ENCODE peak calls at places on chromosomes 11 and 22, in five cellular contexts. One of them, this sample, is unnamed.
A peak's percentile ranks its signal among the peaks of the same experiment; 100 is the strongest.

GRCh38 chr22:23762866-23763578 is at the start of gene C22orf15:
- DNase-seq in epithelial cell of prostate: no peak
- DNase-seq in GM12865: no peak
- DNase-seq in activated CD4-positive, alpha-beta T cell treated with anti-CD3 and anti-CD28 coated beads, Interleukin-2, amount 50 U/mL, for 48 hours: peak; percentile 26
- DNase-seq in RWPE1: no peak
- DNase-seq in this sample: no peak

GRCh38 chr11:95680169-95680929 is 109.2 kb downstream of the FAM76B start:
- DNase-seq in epithelial cell of prostate: no peak
- DNase-seq in GM12865: peak; percentile 57
- DNase-seq in activated CD4-positive, alpha-beta T cell treated with anti-CD3 and anti-CD28 coated beads, Interleukin-2, amount 50 U/mL, for 48 hours: no peak
- DNase-seq in RWPE1: no peak
- DNase-seq in this sample: no peak

GRCh38 chr11:2702771-2703486 is 3.1 kb upstream of the KCNQ1OT1 start:
- DNase-seq in epithelial cell of prostate: no peak
- DNase-seq in GM12865: no peak
- DNase-seq in activated CD4-positive, alpha-beta T cell treated with anti-CD3 and anti-CD28 coated beads, Interleukin-2, amount 50 U/mL, for 48 hours: no peak
- DNase-seq in RWPE1: no peak
- DNase-seq in this sample: no peak

GRCh38 chr11:114243461-114244372 is 52.5 kb upstream of the NNMT start:
- DNase-seq in epithelial cell of prostate: no peak
- DNase-seq in GM12865: no peak
- DNase-seq in activated CD4-positive, alpha-beta T cell treated with anti-CD3 and anti-CD28 coated beads, Interleukin-2, amount 50 U/mL, for 48 hours: no peak
- DNase-seq in RWPE1: no peak
- DNase-seq in this sample: no peak

GRCh38 chr22:50672471-50673230 is at the start of gene SHANK3:
- DNase-seq in epithelial cell of prostate: no peak
- DNase-seq in GM12865: no peak
- DNase-seq in activated CD4-positive, alpha-beta T cell treated with anti-CD3 and anti-CD28 coated beads, Interleukin-2, amount 50 U/mL, for 48 hours: no peak
- DNase-seq in RWPE1: no peak
- DNase-seq in this sample: peak; percentile 33

GRCh38 chr11:121884601-121885000 is 231.4 kb downstream of the BLID start:
- DNase-seq in epithelial cell of prostate: no peak
- DNase-seq in GM12865: no peak
- DNase-seq in activated CD4-positive, alpha-beta T cell treated with anti-CD3 and anti-CD28 coated beads, Interleukin-2, amount 50 U/mL, for 48 hours: no peak
- DNase-seq in RWPE1: no peak
- DNase-seq in this sample: no peak

GRCh38 chr11:114782650-114783310 is 104.5 kb downstream of the NXPE2 start:
- DNase-seq in epithelial cell of prostate: no peak
- DNase-seq in GM12865: no peak
- DNase-seq in activated CD4-positive, alpha-beta T cell treated with anti-CD3 and anti-CD28 coated beads, Interleukin-2, amount 50 U/mL, for 48 hours: no peak
- DNase-seq in RWPE1: no peak
- DNase-seq in this sample: no peak

GRCh38 chr11:130979386-130979972 is 63.2 kb upstream of the SNX19 start:
- DNase-seq in epithelial cell of prostate: no peak
- DNase-seq in GM12865: peak; percentile 19
- DNase-seq in activated CD4-positive, alpha-beta T cell treated with anti-CD3 and anti-CD28 coated beads, Interleukin-2, amount 50 U/mL, for 48 hours: no peak
- DNase-seq in RWPE1: peak; percentile 31
- DNase-seq in this sample: no peak

GRCh38 chr11:26930518-26931247 is 63.2 kb upstream of the FIBIN start:
- DNase-seq in epithelial cell of prostate: no peak
- DNase-seq in GM12865: no peak
- DNase-seq in activated CD4-positive, alpha-beta T cell treated with anti-CD3 and anti-CD28 coated beads, Interleukin-2, amount 50 U/mL, for 48 hours: no peak
- DNase-seq in RWPE1: no peak
- DNase-seq in this sample: no peak

GRCh38 chr11:12306830-12307229 is 70.5 kb upstream of the PARVA start:
- DNase-seq in epithelial cell of prostate: no peak
- DNase-seq in GM12865: no peak
- DNase-seq in activated CD4-positive, alpha-beta T cell treated with anti-CD3 and anti-CD28 coated beads, Interleukin-2, amount 50 U/mL, for 48 hours: no peak
- DNase-seq in RWPE1: no peak
- DNase-seq in this sample: no peak

GRCh38 chr22:49322231-49322630 is 505.4 kb downstream of the BRD1 start:
- DNase-seq in epithelial cell of prostate: no peak
- DNase-seq in GM12865: no peak
- DNase-seq in activated CD4-positive, alpha-beta T cell treated with anti-CD3 and anti-CD28 coated beads, Interleukin-2, amount 50 U/mL, for 48 hours: no peak
- DNase-seq in RWPE1: no peak
- DNase-seq in this sample: no peak

GRCh38 chr11:10646956-10647355 is 46.6 kb downstream of the IRAG1 start:
- DNase-seq in epithelial cell of prostate: no peak
- DNase-seq in GM12865: no peak
- DNase-seq in activated CD4-positive, alpha-beta T cell treated with anti-CD3 and anti-CD28 coated beads, Interleukin-2, amount 50 U/mL, for 48 hours: no peak
- DNase-seq in RWPE1: no peak
- DNase-seq in this sample: no peak

GRCh38 chr22:49267996-49268395 is 559.7 kb downstream of the BRD1 start:
- DNase-seq in epithelial cell of prostate: no peak
- DNase-seq in GM12865: no peak
- DNase-seq in activated CD4-positive, alpha-beta T cell treated with anti-CD3 and anti-CD28 coated beads, Interleukin-2, amount 50 U/mL, for 48 hours: no peak
- DNase-seq in RWPE1: no peak
- DNase-seq in this sample: no peak

GRCh38 chr11:84663731-84664130 is 963.4 kb downstream of the DLG2 start:
- DNase-seq in epithelial cell of prostate: no peak
- DNase-seq in GM12865: no peak
- DNase-seq in activated CD4-positive, alpha-beta T cell treated with anti-CD3 and anti-CD28 coated beads, Interleukin-2, amount 50 U/mL, for 48 hours: no peak
- DNase-seq in RWPE1: no peak
- DNase-seq in this sample: no peak

GRCh38 chr11:122723576-122723975 is 68.1 kb downstream of the UBASH3B start:
- DNase-seq in epithelial cell of prostate: no peak
- DNase-seq in GM12865: no peak
- DNase-seq in activated CD4-positive, alpha-beta T cell treated with anti-CD3 and anti-CD28 coated beads, Interleukin-2, amount 50 U/mL, for 48 hours: peak; percentile 69
- DNase-seq in RWPE1: no peak
- DNase-seq in this sample: no peak

GRCh38 chr11:86034710-86035109 is 34.2 kb downstream of the PICALM start:
- DNase-seq in epithelial cell of prostate: no peak
- DNase-seq in GM12865: no peak
- DNase-seq in activated CD4-positive, alpha-beta T cell treated with anti-CD3 and anti-CD28 coated beads, Interleukin-2, amount 50 U/mL, for 48 hours: no peak
- DNase-seq in RWPE1: no peak
- DNase-seq in this sample: no peak

GRCh38 chr11:63764712-63765631 is 3.6 kb downstream of the ZFTA start:
- DNase-seq in epithelial cell of prostate: no peak
- DNase-seq in GM12865: no peak
- DNase-seq in activated CD4-positive, alpha-beta T cell treated with anti-CD3 and anti-CD28 coated beads, Interleukin-2, amount 50 U/mL, for 48 hours: no peak
- DNase-seq in RWPE1: no peak
- DNase-seq in this sample: no peak

GRCh38 chr11:118673361-118674093 is 5.9 kb downstream of the TREH start:
- DNase-seq in epithelial cell of prostate: no peak
- DNase-seq in GM12865: no peak
- DNase-seq in activated CD4-positive, alpha-beta T cell treated with anti-CD3 and anti-CD28 coated beads, Interleukin-2, amount 50 U/mL, for 48 hours: no peak
- DNase-seq in RWPE1: no peak
- DNase-seq in this sample: no peak

GRCh38 chr11:121929581-121929980 is 186.4 kb downstream of the BLID start:
- DNase-seq in epithelial cell of prostate: no peak
- DNase-seq in GM12865: no peak
- DNase-seq in activated CD4-positive, alpha-beta T cell treated with anti-CD3 and anti-CD28 coated beads, Interleukin-2, amount 50 U/mL, for 48 hours: no peak
- DNase-seq in RWPE1: no peak
- DNase-seq in this sample: no peak

GRCh38 chr22:37428649-37429586 is 1.6 kb upstream of the ELFN2 start:
- DNase-seq in epithelial cell of prostate: no peak
- DNase-seq in GM12865: peak; percentile 59
- DNase-seq in activated CD4-positive, alpha-beta T cell treated with anti-CD3 and anti-CD28 coated beads, Interleukin-2, amount 50 U/mL, for 48 hours: peak; percentile 66
- DNase-seq in RWPE1: no peak
- DNase-seq in this sample: peak; percentile 71

GRCh38 chr11:74639533-74639932 is 47.2 kb downstream of the POLD3 start:
- DNase-seq in epithelial cell of prostate: no peak
- DNase-seq in GM12865: no peak
- DNase-seq in activated CD4-positive, alpha-beta T cell treated with anti-CD3 and anti-CD28 coated beads, Interleukin-2, amount 50 U/mL, for 48 hours: no peak
- DNase-seq in RWPE1: no peak
- DNase-seq in this sample: no peak

GRCh38 chr22:42856179-42856864 is 751 bp downstream of the ARFGAP3 start:
- DNase-seq in epithelial cell of prostate: no peak
- DNase-seq in GM12865: peak; percentile 64
- DNase-seq in activated CD4-positive, alpha-beta T cell treated with anti-CD3 and anti-CD28 coated beads, Interleukin-2, amount 50 U/mL, for 48 hours: peak; percentile 60
- DNase-seq in RWPE1: peak; percentile 13
- DNase-seq in this sample: peak; percentile 60